ENCODE peak calls at places on chromosomes 16 and 17, in seven cellular contexts. D, J, F, Q, G, N and M are unnamed samples.
A peak's percentile ranks its signal among the peaks of the same experiment; 100 is the strongest.

GRCh38 chr17:33506889-33507650 is 214.0 kb upstream of the ASIC2 start:
- DNase-seq in D (no peak), J (no peak), F (no peak), Q (peak; percentile 16), G (no peak), N (no peak), M (no peak)

GRCh38 chr16:47144559-47144877 is 773 bp upstream of the NETO2 start:
- DNase-seq in D (no peak), J (no peak), F (no peak), Q (no peak), G (no peak), N (no peak), M (no peak)

GRCh38 chr16:67394271-67395104 is 1.2 kb upstream of the TPPP3 start:
- DNase-seq in D (no peak), J (no peak), F (no peak), Q (no peak), G (no peak), N (no peak), M (no peak)

GRCh38 chr16:49924078-49924477 is 68.2 kb upstream of the ZNF423 start:
- DNase-seq in D (peak; percentile 7), J (no peak), F (no peak), Q (no peak), G (no peak), N (no peak), M (no peak)

GRCh38 chr17:79833744-79834574 is 5.3 kb downstream of the CBX4 start:
- DNase-seq in D (no peak), J (no peak), F (no peak), Q (no peak), G (no peak), N (no peak), M (no peak)

GRCh38 chr16:79932564-79932963 is 332.0 kb upstream of the MAF start:
- DNase-seq in D (no peak), J (no peak), F (no peak), Q (no peak), G (no peak), N (no peak), M (no peak)

GRCh38 chr17:66523378-66524174 is 221.2 kb downstream of the PRKCA start:
- DNase-seq in D (no peak), J (no peak), F (no peak), Q (peak; percentile 88), G (no peak), N (peak; percentile 38), M (peak; percentile 67)

GRCh38 chr16:19210175-19210924 is 42.3 kb downstream of the SYT17 start:
- DNase-seq in D (peak; percentile 79), J (no peak), F (no peak), Q (peak; percentile 77), G (peak; percentile 29), N (no peak), M (peak; percentile 20)

GRCh38 chr17:64323774-64324173 is 60.7 kb upstream of the TEX2 start:
- DNase-seq in D (no peak), J (no peak), F (no peak), Q (no peak), G (no peak), N (no peak), M (no peak)

GRCh38 chr17:52947418-52947817 is 788.9 kb upstream of the CA10 start:
- DNase-seq in D (no peak), J (no peak), F (no peak), Q (no peak), G (no peak), N (no peak), M (no peak)

GRCh38 chr17:36468903-36469635 is 17.4 kb upstream of the ZNHIT3 start:
- DNase-seq in D (no peak), J (no peak), F (no peak), Q (no peak), G (no peak), N (peak; percentile 44), M (no peak)

GRCh38 chr17:50346313-50347086 is 574 bp downstream of the XYLT2 start:
- DNase-seq in D (no peak), J (no peak), F (no peak), Q (no peak), G (peak; percentile 63), N (peak; percentile 37), M (no peak)

GRCh38 chr16:82181456-82182185 is 11.6 kb upstream of the MPHOSPH6 start:
- DNase-seq in D (no peak), J (no peak), F (no peak), Q (no peak), G (no peak), N (no peak), M (no peak)

GRCh38 chr17:43468746-43469544 is 14.8 kb upstream of the DHX8 start:
- DNase-seq in D (no peak), J (no peak), F (no peak), Q (peak; percentile 92), G (no peak), N (no peak), M (peak; percentile 23)

GRCh38 chr16:12930881-12931280 is 29.5 kb downstream of the SHISA9 start:
- DNase-seq in D (no peak), J (no peak), F (no peak), Q (no peak), G (no peak), N (no peak), M (no peak)

GRCh38 chr17:50843150-50843905 is 7.9 kb downstream of the WFIKKN2 start:
- DNase-seq in D (no peak), J (no peak), F (no peak), Q (no peak), G (no peak), N (no peak), M (no peak)

GRCh38 chr16:84375773-84376172 is 7.4 kb downstream of the ATP2C2 start:
- DNase-seq in D (no peak), J (no peak), F (no peak), Q (no peak), G (no peak), N (no peak), M (no peak)

GRCh38 chr16:86978445-86979030 is 338.7 kb downstream of the C16orf95 start:
- DNase-seq in D (no peak), J (no peak), F (no peak), Q (no peak), G (no peak), N (no peak), M (no peak)

GRCh38 chr17:73984981-73985380 is 218.5 kb upstream of the RPL38 start:
- DNase-seq in D (no peak), J (no peak), F (no peak), Q (no peak), G (no peak), N (no peak), M (no peak)

DNA sequence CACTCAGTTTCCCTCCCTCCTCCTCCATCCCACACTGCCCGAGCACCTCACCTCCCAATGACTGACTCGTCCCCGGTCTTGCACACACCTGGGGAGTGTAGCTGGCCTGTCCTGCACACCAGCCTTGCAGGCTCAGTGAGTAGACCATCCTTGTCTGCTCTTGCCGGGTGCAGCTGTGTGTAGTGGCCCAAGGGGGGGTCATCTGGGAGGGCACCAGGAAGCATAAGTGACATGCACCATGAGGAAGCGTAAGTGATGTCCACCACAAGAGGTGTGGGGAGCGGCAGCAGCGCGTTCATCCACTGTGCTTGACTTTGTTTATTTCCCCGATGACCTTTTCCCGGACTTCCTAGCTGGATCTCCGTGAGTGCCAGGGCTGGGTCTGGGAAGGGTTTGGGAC is 45.5 kb upstream of the CDR2 start:
- DNase-seq in D (no peak), J (no peak), F (no peak), Q (no peak), G (no peak), N (no peak), M (no peak)
- H3K27ac ChIP-seq in D (no peak overlapping the region), J (no peak overlapping the region), F (no peak overlapping the region), Q (no peak overlapping the region), G (no peak overlapping the region), N (no peak overlapping the region), M (no peak overlapping the region)

DNA sequence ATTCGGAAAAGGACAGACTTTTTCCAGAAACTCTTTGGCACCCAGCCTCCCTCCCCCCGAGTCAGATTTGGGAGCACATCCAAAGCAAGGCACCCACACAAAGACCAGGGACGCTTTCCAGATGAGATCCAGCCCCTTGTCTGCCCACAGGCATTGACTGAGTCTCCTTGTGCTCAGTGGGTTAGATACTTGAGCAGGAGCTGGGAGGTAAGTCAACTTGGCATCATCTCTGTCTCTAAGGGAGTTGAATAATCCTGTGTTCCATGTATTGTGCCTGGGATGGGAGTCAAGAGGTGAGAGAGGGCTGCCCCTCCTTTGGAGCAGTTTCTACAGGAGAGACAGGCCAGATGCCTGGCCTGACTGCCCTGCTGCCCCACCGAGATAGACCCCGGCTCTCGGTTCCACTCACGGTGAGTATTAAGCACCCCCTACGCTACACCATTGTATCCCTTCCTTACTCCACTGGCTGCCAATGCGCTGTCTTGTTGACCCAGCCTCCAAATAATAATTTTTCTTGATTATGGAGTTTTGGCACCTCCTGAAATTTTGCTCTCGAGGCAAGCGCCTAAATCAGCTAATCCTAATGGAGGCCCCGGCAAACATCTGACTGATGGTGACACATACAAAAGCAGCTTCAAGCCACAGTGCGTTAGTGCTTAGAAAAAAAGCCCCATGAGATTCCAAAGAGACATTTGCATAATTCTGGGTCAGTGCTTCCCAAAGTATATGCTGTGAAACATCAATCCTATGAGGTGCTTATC is 29.6 kb upstream of the MAP3K14 start:
- DNase-seq in D (no peak), J (no peak), F (no peak), Q (peak; percentile 43), G (no peak), N (no peak), M (no peak)
- H3K27ac ChIP-seq in D (no peak overlapping the region), J (peak overlapping the region; percentile 82), F (no peak overlapping the region), Q (peak overlapping the region; percentile 55), G (no peak overlapping the region), N (no peak overlapping the region), M (peak overlapping the region; percentile 12)

DNA sequence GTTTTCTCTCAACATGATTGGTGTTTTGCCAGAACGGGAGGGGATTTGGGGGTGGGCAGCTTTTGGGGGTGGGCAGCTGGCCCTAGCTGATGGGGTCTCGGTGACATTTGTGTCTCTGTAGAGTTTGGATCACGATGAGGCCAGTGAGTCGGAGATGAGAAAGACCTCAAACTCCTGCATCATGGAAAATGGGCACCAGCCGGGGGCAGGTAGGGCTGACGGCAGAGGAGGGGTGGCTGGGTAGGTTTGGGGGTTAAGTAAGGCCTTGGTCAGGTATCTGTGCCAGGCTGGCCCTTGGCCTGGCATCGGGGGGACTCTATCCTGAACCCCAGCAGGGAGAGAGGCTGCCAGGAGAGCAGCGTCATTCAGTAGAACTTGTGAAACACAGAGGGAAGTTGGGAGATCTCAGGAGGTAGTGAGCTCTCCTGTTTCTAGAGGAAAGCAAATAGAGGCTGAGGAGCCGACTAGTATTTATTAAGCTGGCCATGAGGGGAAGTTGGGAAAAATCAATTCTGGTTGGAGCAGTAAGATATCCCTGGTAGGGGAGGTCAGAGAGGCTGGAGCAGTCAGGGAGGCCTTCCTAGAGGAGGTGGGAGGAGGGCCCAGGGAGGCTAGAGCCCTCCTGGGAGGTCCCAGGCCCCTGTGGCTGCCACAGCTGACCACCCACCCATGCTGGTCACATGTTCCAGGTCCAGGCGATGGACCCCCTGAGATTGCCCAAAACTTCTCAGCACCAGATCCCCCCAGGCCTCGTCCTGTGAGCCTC is 8.1 kb downstream of the SMTNL2 start:
- DNase-seq in D (no peak), J (no peak), F (no peak), Q (no peak), G (no peak), N (no peak), M (no peak)
- H3K27ac ChIP-seq in D (no peak overlapping the region), J (peak overlapping the region; percentile 77), F (no peak overlapping the region), Q (no peak overlapping the region), G (no peak overlapping the region), N (no peak overlapping the region), M (no peak overlapping the region)

GRCh38 chr16:10827691-10828341 is 9.2 kb upstream of the TVP23A start:
- DNase-seq in D (no peak), J (no peak), F (no peak), Q (peak; percentile 91), G (peak; percentile 72), N (no peak), M (peak; percentile 42)
- H3K27ac ChIP-seq in D (no peak overlapping the region), J (peak overlapping the region; percentile 97), F (peak overlapping the region; percentile 52), Q (peak overlapping the region; percentile 48), G (peak overlapping the region; percentile 81), N (peak overlapping the region; percentile 72), M (peak overlapping the region; percentile 61)

GRCh38 chr17:61205406-61205805 is 194.2 kb upstream of the TBX2 start:
- DNase-seq in D (no peak), J (no peak), F (no peak), Q (no peak), G (no peak), N (no peak), M (no peak)
- H3K27ac ChIP-seq in D (no peak overlapping the region), J (no peak overlapping the region), F (no peak overlapping the region), Q (peak overlapping the region; percentile 43), G (no peak overlapping the region), N (no peak overlapping the region), M (no peak overlapping the region)